ENCODE peak calls at places on chromosomes 16 and 17, in six cellular contexts. G is PC-9, F is adrenal gland, U is upper lobe of right lung, B is dorsolateral prefrontal cortex, K is pancreas. C is an unnamed sample.
A peak's percentile ranks its signal among the peaks of the same experiment; 100 is the strongest.

GRCh38 chr17:68572138-68572842 is 28.9 kb downstream of the FAM20A start:
- DNase-seq in F (no peak), U (no peak), B (no peak), K (no peak), G (no peak), C (no peak)

GRCh38 chr17:10698116-10698818 is 873 bp downstream of the ADPRM start:
- DNase-seq in K (no peak), G (no peak), U (no peak), B (no peak), F (no peak), C (no peak)

GRCh38 chr16:68289621-68290329 is 21.0 kb downstream of the SLC7A6OS start:
- DNase-seq in U (no peak), K (no peak), F (no peak), G (no peak), B (no peak), C (peak; percentile 50)

GRCh38 chr17:48721009-48721402 is 1.3 kb downstream of the PRAC1 start:
- DNase-seq in F (no peak), K (no peak), B (no peak), U (no peak), G (no peak), C (no peak)

GRCh38 chr16:12089492-12090161 is 113.1 kb downstream of the SNX29 start:
- DNase-seq in F (peak; percentile 41), G (no peak), U (peak; percentile 78), K (no peak), B (peak; percentile 38), C (peak; percentile 59)

GRCh38 chr17:16943032-16943352 is 28.9 kb downstream of the TNFRSF13B start:
- DNase-seq in F (no peak), K (no peak), U (no peak), G (no peak), B (no peak), C (no peak)

GRCh38 chr16:24800586-24800985 is 45.2 kb upstream of the SLC5A11 start:
- DNase-seq in G (peak; percentile 26), U (no peak), B (no peak), F (no peak), K (no peak), C (no peak)

GRCh38 chr16:70159355-70160348 is 13.9 kb upstream of the CLEC18C start:
- DNase-seq in B (no peak), G (no peak), U (no peak), F (no peak), K (no peak), C (no peak)

GRCh38 chr17:13788385-13788784 is 186.7 kb upstream of the HS3ST3A1 start:
- DNase-seq in F (no peak), G (no peak), K (no peak), U (no peak), B (no peak), C (no peak)

GRCh38 chr16:72291531-72291981 is 119.6 kb upstream of the PMFBP1 start:
- DNase-seq in F (peak; percentile 21), G (peak; percentile 16), K (no peak), B (no peak), U (no peak), C (no peak)

GRCh38 chr17:6509295-6509771 is 47.0 kb downstream of the PITPNM3 start:
- DNase-seq in B (no peak), G (no peak), F (no peak), K (no peak), U (peak; percentile 52), C (no peak)

GRCh38 chr17:56292010-56292409 is 138.7 kb downstream of the ANKFN1 start:
- DNase-seq in K (no peak), B (no peak), G (no peak), F (no peak), U (no peak), C (no peak)

GRCh38 chr16:8816967-8817662 is 19.5 kb downstream of the PMM2 start:
- DNase-seq in B (no peak), F (no peak), K (no peak), G (no peak), U (no peak), C (peak; percentile 53)

GRCh38 chr17:2282297-2282873 is 21.2 kb downstream of the SMG6 start:
- DNase-seq in G (peak; percentile 6), K (no peak), B (no peak), F (peak; percentile 30), U (no peak), C (peak; percentile 47)

GRCh38 chr17:75031972-75032895 is 14.5 kb downstream of the ATP5PD start:
- DNase-seq in G (peak; percentile 42), F (peak; percentile 81), K (peak; percentile 38), U (peak; percentile 74), B (peak; percentile 87), C (peak; percentile 57)

GRCh38 chr17:11986939-11987329 is 10.3 kb downstream of the ZNF18 start:
- DNase-seq in G (peak; percentile 2), F (no peak), K (no peak), U (no peak), B (no peak), C (no peak)

GRCh38 chr17:59160203-59161025 is 4.9 kb downstream of the PRR11 start:
- DNase-seq in F (no peak), B (no peak), U (no peak), K (no peak), G (no peak), C (no peak)

DNA sequence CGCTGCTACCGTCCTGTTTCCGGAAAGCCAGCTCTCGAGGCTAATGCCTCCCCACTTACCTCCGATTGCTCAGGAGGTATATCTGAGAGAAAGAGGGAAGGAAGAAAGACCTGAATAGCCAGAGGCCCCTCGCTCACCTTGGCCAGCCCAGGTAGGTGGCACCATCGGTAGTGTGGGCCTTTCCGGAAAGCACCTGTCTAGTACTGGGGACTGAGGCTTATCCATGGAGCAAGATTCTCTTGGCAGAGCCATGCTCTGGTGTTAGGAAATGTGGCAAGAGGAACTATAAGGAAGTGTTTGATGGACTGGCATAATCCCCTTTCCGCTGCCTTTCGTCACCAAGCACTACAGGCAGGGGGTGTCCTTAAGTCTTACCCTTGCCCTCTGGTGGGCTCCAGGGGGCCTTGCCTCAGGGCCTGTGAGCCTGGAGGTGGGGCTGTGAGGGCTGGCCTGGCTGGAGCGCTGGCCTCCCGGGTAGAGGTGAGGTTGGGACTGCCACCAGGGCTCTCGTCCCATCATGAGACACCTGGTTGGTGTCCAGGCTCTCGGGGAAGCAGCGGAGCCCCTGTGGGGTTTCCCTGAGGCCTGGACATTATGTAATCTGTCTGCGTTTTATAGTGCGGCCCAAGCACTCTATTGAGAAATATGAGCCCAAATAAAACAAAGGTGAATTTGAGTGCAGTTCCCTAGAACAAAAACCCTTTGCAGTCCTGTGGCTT is 2.9 kb downstream of the CMIP start:
- DNase-seq in F (no peak), B (no peak), U (peak; percentile 79), K (peak; percentile 51), G (peak; percentile 39), C (no peak)
- H3K4me3 ChIP-seq in F (no peak overlapping the region), B (peak overlapping the region; percentile 43), U (peak overlapping the region; percentile 82), K (no peak overlapping the region), G (peak overlapping the region; percentile 92), C (no peak overlapping the region)

GRCh38 chr16:84834403-84834772 is 14.6 kb downstream of the CRISPLD2 start:
- DNase-seq in G (no peak), K (no peak), F (no peak), B (no peak), U (no peak), C (no peak)

GRCh38 chr16:84836234-84836647 is 16.5 kb downstream of the CRISPLD2 start:
- DNase-seq in B (no peak), F (peak; percentile 52), K (peak; percentile 41), G (no peak), U (no peak), C (no peak)

GRCh38 chr16:84832488-84833141 is 12.8 kb downstream of the CRISPLD2 start:
- DNase-seq in F (peak; percentile 71), B (no peak), U (peak; percentile 76), K (peak; percentile 26), G (no peak), C (no peak)

GRCh38 chr16:84833142-84833495 is 13.3 kb downstream of the CRISPLD2 start:
- DNase-seq in F (no peak), U (no peak), K (no peak), B (no peak), G (no peak), C (no peak)

DNA sequence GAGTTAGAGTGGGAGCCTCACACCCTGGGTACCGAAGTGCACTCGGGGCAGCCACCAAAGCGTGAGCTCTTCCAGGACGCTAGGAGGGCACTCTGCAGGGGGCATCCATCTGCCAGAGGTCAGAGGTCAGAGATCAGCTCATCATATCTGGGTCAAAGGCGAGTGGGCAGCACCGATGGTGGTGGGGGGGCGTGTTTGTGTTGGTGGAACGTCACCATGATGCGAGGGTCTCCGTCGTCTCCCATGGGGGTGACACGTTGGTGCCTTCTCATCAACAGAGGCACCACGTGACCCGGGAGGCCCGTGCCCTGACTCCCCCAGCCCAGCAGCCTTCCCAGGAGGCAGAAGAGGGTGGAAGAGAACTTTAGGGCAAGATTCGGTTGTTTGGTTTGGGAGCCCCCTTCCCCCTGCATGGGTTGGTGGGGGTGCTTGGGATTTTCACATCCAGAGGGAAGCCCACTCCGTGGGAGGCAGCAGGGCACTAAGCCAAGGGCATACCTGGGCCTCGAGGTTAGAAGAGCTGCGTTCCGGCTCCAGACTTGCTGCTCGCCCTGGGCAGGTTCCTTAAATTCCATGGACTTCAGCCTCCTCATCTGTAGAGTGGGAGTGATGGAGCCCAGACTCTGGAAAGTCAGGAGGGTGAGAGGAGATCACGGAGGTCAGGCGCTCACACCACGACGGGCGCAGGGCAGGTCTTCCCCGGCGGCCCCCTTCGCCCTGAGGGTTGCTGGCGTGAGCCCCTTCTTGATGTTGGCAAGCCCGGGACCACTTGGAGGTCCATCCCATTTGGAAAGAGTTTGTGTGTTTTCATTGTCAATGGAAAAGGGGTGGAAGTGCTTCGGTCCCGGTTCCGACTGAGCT is 14.0 kb downstream of the CRISPLD2 start:
- DNase-seq in F (no peak), G (no peak), U (no peak), B (no peak), K (no peak), C (no peak)
- H3K27ac ChIP-seq in F (peak overlapping the region; percentile 73), G (no peak overlapping the region), U (peak overlapping the region; percentile 80), B (no peak overlapping the region), K (no peak overlapping the region), C (no peak overlapping the region)

DNA sequence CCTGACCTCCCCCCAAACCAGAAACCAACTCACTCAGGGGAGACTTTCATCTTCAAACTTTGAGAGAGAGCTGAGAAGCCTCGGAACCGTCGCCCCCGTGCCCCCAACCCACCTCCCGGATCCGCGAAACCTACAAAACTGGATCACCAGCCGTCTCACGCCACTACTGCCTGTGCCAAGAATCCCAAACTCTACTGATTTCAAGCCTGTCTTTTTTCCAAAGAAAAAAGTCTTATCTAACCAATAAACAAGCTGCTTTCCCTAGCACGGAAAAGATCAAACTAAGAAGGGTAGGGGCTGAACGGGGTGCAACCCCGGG is 2.0 kb downstream of the AXIN2 start:
- DNase-seq in G (no peak), K (no peak), U (no peak), B (no peak), F (no peak), C (no peak)
- H3K4me3 ChIP-seq in G (peak overlapping the region; percentile 70), K (peak overlapping the region; percentile 71), U (no peak overlapping the region), B (no peak overlapping the region), F (peak overlapping the region; percentile 21), C (peak overlapping the region; percentile 70)

GRCh38 chr17:64243340-64243739 is 19.7 kb downstream of the TEX2 start:
- DNase-seq in B (no peak), G (no peak), U (no peak), K (no peak), F (no peak), C (no peak)

GRCh38 chr17:64242633-64243032 is 20.4 kb downstream of the TEX2 start:
- DNase-seq in K (no peak), F (no peak), B (no peak), G (no peak), U (no peak), C (no peak)

GRCh38 chr17:64245218-64246145 is 17.6 kb downstream of the TEX2 start:
- DNase-seq in G (no peak), F (no peak), B (no peak), U (no peak), K (no peak), C (no peak)

GRCh38 chr17:64240741-64241347 is 22.2 kb downstream of the TEX2 start:
- DNase-seq in F (peak; percentile 83), K (no peak), G (no peak), B (no peak), U (no peak), C (no peak)

GRCh38 chr17:64244165-64244564 is 18.9 kb downstream of the TEX2 start:
- DNase-seq in U (no peak), B (no peak), G (no peak), K (no peak), F (no peak), C (no peak)
- H3K27ac ChIP-seq in U (no peak overlapping the region), B (no peak overlapping the region), G (no peak overlapping the region), K (no peak overlapping the region), F (no peak overlapping the region), C (no peak overlapping the region)